ENCODE peak calls at places on chromosomes 16 and 17, in nine cellular contexts. E is BE2C, A is heart right ventricle, O is neural progenitor cell, J is H1, U is esophagus squamous epithelium, V is fibroblast of mammary gland, K is adrenal gland, P is cardiac muscle cell. I is an unnamed sample.

GRCh38 chr16:75267631-75268264 is 16.3 kb upstream of the BCAR1 start:
- DNase-seq in E (peak; percentile 71), A (peak; percentile 77), O (no peak), J (no peak), U (no peak), V (peak; percentile 57), K (peak; percentile 90), P (peak; percentile 90), I (no peak)

GRCh38 chr17:37361543-37361942 is 14.2 kb upstream of the C17orf78 start:
- DNase-seq in E (no peak), A (no peak), O (no peak), J (no peak), U (no peak), V (no peak), K (no peak), P (no peak), I (no peak)

GRCh38 chr16:14378131-14378551 is 251.9 kb downstream of the PARN start:
- DNase-seq in E (no peak), A (no peak), O (no peak), J (no peak), U (no peak), V (peak; percentile 93), K (no peak), P (no peak), I (no peak)

GRCh38 chr17:81401727-81402529 is 6.7 kb downstream of the BAHCC1 start:
- DNase-seq in E (peak; percentile 58), A (no peak), O (peak; percentile 69), J (no peak), U (no peak), V (peak; percentile 70), K (no peak), P (peak; percentile 64), I (peak; percentile 43)

GRCh38 chr16:77539336-77539735 is 104.5 kb upstream of the ADAMTS18 start:
- DNase-seq in E (no peak), A (no peak), O (no peak), J (no peak), U (no peak), V (no peak), K (no peak), P (no peak), I (no peak)

GRCh38 chr16:17451835-17452234 is 18.9 kb downstream of the XYLT1 start:
- DNase-seq in E (no peak), A (no peak), O (no peak), J (no peak), U (no peak), V (no peak), K (no peak), P (no peak), I (no peak)

GRCh38 chr17:40791116-40791515 is 8.6 kb downstream of the KRT28 start:
- DNase-seq in E (no peak), A (no peak), O (no peak), J (no peak), U (no peak), V (no peak), K (no peak), P (no peak), I (no peak)

GRCh38 chr16:21244798-21245197 is 11.3 kb downstream of the ANKS4B start:
- DNase-seq in E (no peak), A (no peak), O (no peak), J (peak; percentile 8), U (no peak), V (no peak), K (no peak), P (no peak), I (no peak)

GRCh38 chr16:59179446-59180082 is 445.4 kb upstream of the GOT2 start:
- DNase-seq in E (no peak), A (no peak), O (no peak), J (no peak), U (no peak), V (no peak), K (no peak), P (no peak), I (no peak)

GRCh38 chr16:14527411-14528044 is 102.5 kb downstream of the PARN start:
- DNase-seq in E (no peak), A (no peak), O (no peak), J (no peak), U (no peak), V (peak; percentile 91), K (peak; percentile 66), P (no peak), I (no peak)

GRCh38 chr17:59416184-59416583 is 84.7 kb downstream of the YPEL2 start:
- DNase-seq in E (no peak), A (no peak), O (no peak), J (no peak), U (no peak), V (no peak), K (no peak), P (peak; percentile 74), I (no peak)

GRCh38 chr17:19364699-19365498 is 2.4 kb upstream of the B9D1 start:
- DNase-seq in E (no peak), A (no peak), O (no peak), J (no peak), U (no peak), V (no peak), K (no peak), P (peak; percentile 53), I (no peak)

GRCh38 chr17:40553694-40554534 is 11.4 kb downstream of the CCR7 start:
- DNase-seq in E (no peak), A (peak; percentile 72), O (no peak), J (no peak), U (no peak), V (peak; percentile 79), K (peak; percentile 60), P (no peak), I (no peak)

GRCh38 chr16:57089406-57089805 is 3.0 kb upstream of the CPNE2 start:
- DNase-seq in E (no peak), A (no peak), O (no peak), J (no peak), U (no peak), V (no peak), K (no peak), P (no peak), I (no peak)

DNA sequence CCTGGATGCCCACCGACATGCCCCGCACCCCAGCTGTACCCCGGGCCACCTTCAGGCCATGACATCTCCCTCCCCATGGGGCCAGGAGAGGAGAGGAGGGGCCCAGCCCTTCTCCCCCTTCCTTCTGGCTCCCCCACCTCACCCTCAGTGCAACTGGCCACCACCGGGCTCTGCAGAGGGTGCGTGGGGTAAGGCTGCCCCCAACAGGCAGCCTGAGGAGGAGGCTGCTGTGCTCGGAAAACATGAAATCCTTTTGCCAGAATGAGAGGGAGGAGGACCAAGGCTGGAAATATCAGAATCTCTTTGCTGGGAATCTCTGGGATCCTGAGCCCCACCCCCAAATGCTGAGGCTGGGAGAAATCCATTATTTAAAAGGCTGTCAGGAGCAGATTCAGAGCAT is 68.4 kb downstream of the CCT6B start:
- DNase-seq in E (peak; percentile 80), A (no peak), O (peak; percentile 78), J (peak; percentile 77), U (no peak), V (no peak), K (peak; percentile 20), P (peak; percentile 59), I (peak; percentile 39)
- TF ChIP-seq CTCF in E (peak; percentile 97), A (no peak), O (peak; percentile 93), J (peak; percentile 95), U (no peak), V (peak; percentile 36), K (peak; percentile 53), P (peak; percentile 48), I (peak; percentile 72)

GRCh38 chr17:46099865-46100264 is 93.4 kb downstream of the KANSL1 start:
- DNase-seq in E (no peak), A (no peak), O (no peak), J (no peak), U (no peak), V (no peak), K (no peak), P (no peak), I (no peak)

GRCh38 chr17:46092996-46093395 is 93.9 kb downstream of the STH start:
- DNase-seq in E (no peak), A (no peak), O (no peak), J (no peak), U (no peak), V (no peak), K (no peak), P (no peak), I (no peak)

GRCh38 chr17:46097497-46097896 is 95.7 kb downstream of the KANSL1 start:
- DNase-seq in E (no peak), A (no peak), O (no peak), J (no peak), U (no peak), V (peak; percentile 18), K (no peak), P (no peak), I (no peak)
- TF ChIP-seq CTCF in E (no peak), A (no peak), O (no peak), J (no peak), U (no peak), V (no peak), K (no peak), P (no peak), I (no peak)

GRCh38 chr17:13597723-13598347 is 3.9 kb downstream of the HS3ST3A1 start:
- DNase-seq in E (peak; percentile 11), A (peak; percentile 18), O (peak; percentile 65), J (no peak), U (no peak), V (peak; percentile 75), K (peak; percentile 17), P (peak; percentile 67), I (peak; percentile 14)
- TF ChIP-seq CTCF in E (peak; percentile 74), A (no peak), O (peak; percentile 84), J (no peak), U (peak; percentile 65), V (peak; percentile 69), K (peak; percentile 58), P (peak; percentile 56), I (peak; percentile 79)

GRCh38 chr16:72664122-72664479 is 383.8 kb downstream of the ZFHX3 start:
- DNase-seq in E (no peak), A (no peak), O (no peak), J (no peak), U (no peak), V (peak; percentile 10), K (no peak), P (no peak), I (no peak)

GRCh38 chr16:72664480-72665408 is 383.2 kb downstream of the ZFHX3 start:
- DNase-seq in E (peak; percentile 98), A (peak; percentile 98), O (peak; percentile 99), J (peak; percentile 93), U (peak; percentile 76), V (peak; percentile 99), K (peak; percentile 99), P (peak; percentile 99), I (peak; percentile 88)

DNA sequence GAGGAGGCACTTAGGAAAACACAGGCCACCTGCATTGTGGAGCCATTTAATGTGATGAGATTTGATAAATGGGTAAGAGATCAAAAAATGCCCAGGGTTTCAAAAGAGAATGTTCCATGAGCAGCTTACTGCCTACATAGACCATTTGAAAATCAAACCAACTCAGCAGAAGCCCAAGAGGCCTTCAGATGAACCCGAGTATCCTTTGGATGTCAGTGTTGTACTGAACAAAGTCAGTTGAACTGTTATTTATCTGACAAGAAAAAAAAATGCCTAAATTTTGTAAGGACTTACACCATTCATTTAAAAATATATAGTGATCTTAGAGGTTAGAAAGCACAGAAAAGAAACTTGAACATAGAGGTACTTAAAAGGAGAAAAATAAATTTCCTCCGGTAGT is 381.7 kb downstream of the ZFHX3 start:
- DNase-seq in E (no peak), A (no peak), O (peak; percentile 12), J (no peak), U (no peak), V (peak; percentile 7), K (no peak), P (no peak), I (no peak)
- TF ChIP-seq CTCF in E (peak; percentile 8), A (no peak), O (no peak), J (no peak), U (no peak), V (no peak), K (no peak), P (no peak), I (no peak)

GRCh38 chr16:85238233-85238647 is 126.0 kb upstream of the CIBAR2 start:
- DNase-seq in E (peak; percentile 32), A (peak; percentile 36), O (peak; percentile 77), J (peak; percentile 79), U (no peak), V (peak; percentile 84), K (peak; percentile 54), P (peak; percentile 45), I (no peak)
- TF ChIP-seq CTCF in E (no peak), A (no peak), O (peak; percentile 40), J (peak; percentile 59), U (no peak), V (peak; percentile 8), K (peak; percentile 18), P (peak; percentile 38), I (no peak)

I was measured in neural crest cell.